ENCODE peak calls at places on chromosomes 11 and 22, in four cellular contexts. X, L, G and S are unnamed samples.

GRCh38 chr11:8030526-8031247 is 43.5 kb downstream of the EIF3F start:
- DNase-seq in X (no peak), L (no peak), G (no peak), S (no peak)

GRCh38 chr11:38411149-38411548 is 1813.1 kb upstream of the RAG2 start:
- DNase-seq in X (no peak), L (no peak), G (no peak), S (no peak)

GRCh38 chr22:50684501-50684900 is 11.9 kb downstream of the SHANK3 start:
- DNase-seq in X (no peak), L (no peak), G (no peak), S (no peak)

GRCh38 chr11:116857316-116857715 is 19.9 kb upstream of the APOA1 start:
- DNase-seq in X (peak; percentile 64), L (no peak), G (no peak), S (no peak)

GRCh38 chr11:103110406-103110805 is 1.2 kb downstream of the DYNC2H1 start:
- DNase-seq in X (peak; percentile 63), L (no peak), G (peak; percentile 62), S (peak; percentile 49)

GRCh38 chr22:33105501-33105911 is 47.3 kb upstream of the SYN3 start:
- DNase-seq in X (peak; percentile 49), L (no peak), G (no peak), S (no peak)

GRCh38 chr11:103714246-103714645 is 322.2 kb upstream of the DDI1 start:
- DNase-seq in X (peak; percentile 68), L (no peak), G (no peak), S (no peak)

GRCh38 chr11:119816660-119817059 is 87.7 kb upstream of the NECTIN1 start:
- DNase-seq in X (no peak), L (no peak), G (peak; percentile 46), S (peak; percentile 22)

GRCh38 chr11:41201156-41201555 is 258.3 kb downstream of the LRRC4C start:
- DNase-seq in X (no peak), L (no peak), G (peak; percentile 86), S (peak; percentile 30)

GRCh38 chr22:27485842-27486241 is 315.7 kb downstream of the MN1 start:
- DNase-seq in X (no peak), L (no peak), G (no peak), S (no peak)

GRCh38 chr22:26835929-26836528 is 178.6 kb downstream of the MIAT start:
- DNase-seq in X (peak; percentile 23), L (peak; percentile 12), G (peak; percentile 71), S (peak; percentile 32)

GRCh38 chr11:34126959-34127848 is 21.8 kb downstream of the NAT10 start:
- DNase-seq in X (no peak), L (no peak), G (no peak), S (no peak)

GRCh38 chr22:20438066-20438677 is 547 bp upstream of the SCARF2 start:
- DNase-seq in X (peak; percentile 63), L (no peak), G (no peak), S (peak; percentile 61)

GRCh38 chr11:71329731-71330130 is 77.4 kb upstream of the SHANK2 start:
- DNase-seq in X (no peak), L (no peak), G (no peak), S (no peak)

GRCh38 chr11:65873280-65874156 is 918 bp upstream of the EFEMP2 start:
- DNase-seq in X (peak; percentile 88), L (peak; percentile 92), G (peak; percentile 95), S (peak; percentile 91)

GRCh38 chr11:96424693-96425092 is 34.9 kb downstream of the JRKL start:
- DNase-seq in X (peak; percentile 70), L (no peak), G (peak; percentile 46), S (peak; percentile 44)

GRCh38 chr11:72141066-72141465 is 5.5 kb downstream of the FOLR3 start:
- DNase-seq in X (peak; percentile 94), L (no peak), G (no peak), S (peak; percentile 91)

GRCh38 chr11:47185305-47186075 is 744 bp downstream of the PACSIN3 start:
- DNase-seq in X (peak; percentile 26), L (no peak), G (peak; percentile 59), S (peak; percentile 60)

GRCh38 chr11:83193315-83194283 is at the start of gene ANKRD42:
- DNase-seq in X (peak; percentile 95), L (peak; percentile 86), G (peak; percentile 99), S (peak; percentile 94)

GRCh38 chr22:35230839-35231584 is 26.3 kb upstream of the HMGXB4 start:
- DNase-seq in X (no peak), L (peak; percentile 24), G (peak; percentile 55), S (no peak)

GRCh38 chr11:36431429-36432092 is 78.5 kb downstream of the TRAF6 start:
- DNase-seq in X (peak; percentile 96), L (no peak), G (no peak), S (peak; percentile 98)

GRCh38 chr22:35539910-35540599 is 576 bp upstream of the RASD2 start:
- DNase-seq in X (peak; percentile 34), L (peak; percentile 56), G (peak; percentile 63), S (no peak)

GRCh38 chr22:42791721-42792452 is 65.2 kb downstream of the ARFGAP3 start:
- DNase-seq in X (peak; percentile 13), L (no peak), G (no peak), S (no peak)

GRCh38 chr11:9651899-9652748 is 11.8 kb upstream of the SWAP70 start:
- DNase-seq in X (no peak), L (no peak), G (no peak), S (no peak)

GRCh38 chr11:85029964-85030363 is 597.2 kb downstream of the DLG2 start:
- DNase-seq in X (no peak), L (no peak), G (no peak), S (peak; percentile 22)

GRCh38 chr11:74050465-74050864 is 41.6 kb upstream of the UCP3 start:
- DNase-seq in X (peak; percentile 34), L (no peak), G (no peak), S (no peak)

GRCh38 chr22:39408807-39409206 is 9.2 kb downstream of the TAB1 start:
- DNase-seq in X (no peak), L (no peak), G (no peak), S (no peak)

GRCh38 chr22:42313204-42313603 is 42.8 kb upstream of the TCF20 start:
- DNase-seq in X (no peak), L (no peak), G (no peak), S (no peak)

GRCh38 chr11:2891291-2891690 is 5.7 kb upstream of the CDKN1C start:
- DNase-seq in X (no peak), L (no peak), G (peak; percentile 53), S (peak; percentile 17)

GRCh38 chr11:13304655-13305340 is 27.2 kb downstream of the BMAL1 start:
- DNase-seq in X (no peak), L (no peak), G (no peak), S (no peak)

GRCh38 chr11:43825217-43825816 is 55.3 kb upstream of the ALKBH3 start:
- DNase-seq in X (peak; percentile 26), L (no peak), G (peak; percentile 75), S (peak; percentile 50)

GRCh38 chr22:41681616-41682015 is 7.1 kb downstream of the SNU13 start:
- DNase-seq in X (no peak), L (no peak), G (no peak), S (no peak)

GRCh38 chr22:37137131-37137530 is 12.6 kb downstream of the IL2RB start:
- DNase-seq in X (no peak), L (no peak), G (no peak), S (no peak)

GRCh38 chr11:76621866-76622265 is 48.7 kb downstream of the LRRC32 start:
- DNase-seq in X (no peak), L (no peak), G (no peak), S (no peak)

GRCh38 chr22:41780714-41781507 is 19.6 kb upstream of the CCDC134 start:
- DNase-seq in X (peak; percentile 56), L (peak; percentile 79), G (no peak), S (peak; percentile 8)

DNA sequence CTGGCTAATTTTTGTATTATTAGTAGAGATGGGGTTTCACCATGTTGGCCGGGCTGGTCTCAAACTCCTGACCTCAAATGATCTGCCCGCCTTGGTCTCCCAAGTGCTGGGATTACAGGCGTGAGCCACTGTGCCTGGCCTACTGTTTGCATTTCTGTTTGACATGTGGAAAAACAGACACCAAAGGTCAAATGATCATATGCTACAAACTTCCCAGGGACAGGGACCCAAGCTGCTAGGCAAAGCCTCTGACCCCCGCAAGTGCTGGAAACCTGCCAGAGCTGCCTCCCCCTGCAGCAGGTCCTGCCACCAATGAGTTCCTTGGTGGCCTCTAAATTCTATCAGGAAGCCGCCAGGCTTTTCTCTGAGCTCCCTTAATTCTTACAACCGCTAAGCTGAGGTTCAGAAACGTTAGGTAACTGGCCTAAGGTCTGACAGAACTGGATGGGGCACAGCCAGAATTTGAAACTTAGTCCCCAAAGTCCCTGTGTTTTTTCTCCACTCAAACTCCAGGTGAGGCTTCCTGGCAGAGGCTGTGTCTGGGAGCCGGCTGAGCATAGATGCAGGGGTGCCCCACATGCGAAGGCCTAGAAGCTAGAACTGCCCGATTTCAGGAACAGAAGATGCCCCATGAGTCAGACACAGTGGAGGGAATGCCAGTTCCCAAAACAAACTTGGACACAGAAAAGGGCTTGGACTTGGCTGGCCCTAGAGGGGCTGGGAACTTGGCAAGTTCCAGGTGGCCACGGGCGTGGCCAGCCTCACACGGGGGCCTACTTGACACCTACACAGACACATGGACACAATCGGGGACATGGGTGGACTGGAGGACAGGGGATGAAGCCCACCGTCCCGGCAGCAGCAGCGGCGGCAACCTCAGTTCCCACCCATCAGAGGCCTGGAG is 7.4 kb downstream of the CSNK1E start:
- DNase-seq in X (peak; percentile 43), L (no peak), G (no peak), S (no peak)
- H3K4me3 ChIP-seq in X (peak overlapping the region; percentile 7), L (no peak overlapping the region), G (no peak overlapping the region), S (no peak overlapping the region)

GRCh38 chr22:24088796-24089195 is 77.7 kb downstream of the CABIN1 start:
- DNase-seq in X (peak; percentile 51), L (no peak), G (peak; percentile 53), S (peak; percentile 45)
- TF ChIP-seq CTCF in X (peak; percentile 27), L (no peak), G (no peak), S (no peak)

GRCh38 chr11:68028802-68029475 is 1.5 kb upstream of the NDUFS8 start:
- DNase-seq in X (peak; percentile 53), L (no peak), G (no peak), S (no peak)
- H3K4me3 ChIP-seq in X (no peak overlapping the region), L (no peak overlapping the region), G (no peak overlapping the region), S (no peak overlapping the region)

DNA sequence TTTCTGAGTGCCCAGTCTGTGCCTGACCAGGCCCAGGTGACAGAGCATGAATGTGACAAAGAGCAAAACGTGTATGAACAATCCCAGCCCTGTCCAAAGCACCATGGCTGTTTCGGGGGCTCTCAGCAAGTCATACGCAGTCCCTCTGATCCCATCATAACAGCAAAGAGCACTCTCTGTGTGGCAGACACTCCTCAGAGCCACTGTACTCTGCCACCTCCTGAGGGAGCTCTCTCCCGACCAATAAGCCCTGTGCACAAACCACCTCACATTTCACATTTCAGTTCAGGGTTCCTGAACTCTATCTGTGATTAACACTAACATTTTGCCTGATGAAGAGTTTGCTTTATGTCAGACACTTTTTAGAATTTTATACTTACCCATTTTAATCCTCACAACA is 6.6 kb downstream of the DGCR2 start:
- DNase-seq in X (no peak), L (no peak), G (no peak), S (no peak)
- TF ChIP-seq CTCF in X (no peak), L (peak; percentile 19), G (peak; percentile 21), S (peak; percentile 49)